ENCODE peak calls at places on chromosomes 12 and 14, in six cellular contexts. F is NCI-H1092, B is NCI-H774, Q is NT2/D1, R is memory B cell, I is natural killer cell. Z is an unnamed sample.

GRCh38 chr12:111773801-111774551 is 7.2 kb downstream of the ALDH2 start:
- DNase-seq in F (no peak), B (peak; percentile 21), Q (no peak), R (peak; percentile 18), I (no peak), Z (no peak)

GRCh38 chr14:81464253-81465001 is 64.3 kb upstream of the STON2 start:
- DNase-seq in F (peak; percentile 19), B (no peak), Q (peak; percentile 43), R (peak; percentile 71), I (no peak), Z (no peak)

GRCh38 chr12:6532051-6532926 is 2.0 kb upstream of the GAPDH start:
- DNase-seq in F (peak; percentile 43), B (peak; percentile 32), Q (peak; percentile 88), R (peak; percentile 26), I (peak; percentile 53), Z (no peak)

GRCh38 chr14:103050935-103051334 is 6.4 kb downstream of the CDC42BPB start:
- DNase-seq in F (no peak), B (no peak), Q (no peak), R (no peak), I (no peak), Z (no peak)

GRCh38 chr14:44657688-44658388 is 150.8 kb upstream of the FSCB start:
- DNase-seq in F (peak; percentile 66), B (peak; percentile 72), Q (peak; percentile 22), R (no peak), I (no peak), Z (no peak)

GRCh38 chr12:46472893-46473633 is 100.5 kb upstream of the SLC38A2 start:
- DNase-seq in F (peak; percentile 42), B (no peak), Q (no peak), R (no peak), I (no peak), Z (no peak)

GRCh38 chr12:71686658-71687025 is 760 bp downstream of the TMEM19 start:
- DNase-seq in F (no peak), B (no peak), Q (no peak), R (no peak), I (no peak), Z (no peak)

GRCh38 chr14:69755784-69756183 is 11.2 kb upstream of the SRSF5 start:
- DNase-seq in F (no peak), B (no peak), Q (no peak), R (no peak), I (no peak), Z (no peak)

GRCh38 chr12:118432812-118433540 is 56.6 kb downstream of the SUDS3 start:
- DNase-seq in F (no peak), B (no peak), Q (no peak), R (no peak), I (no peak), Z (no peak)

GRCh38 chr12:8594072-8594471 is 18.6 kb downstream of the AICDA start:
- DNase-seq in F (no peak), B (no peak), Q (no peak), R (no peak), I (no peak), Z (no peak)

GRCh38 chr12:41521872-41522379 is 333.8 kb downstream of the PDZRN4 start:
- DNase-seq in F (no peak), B (no peak), Q (no peak), R (no peak), I (no peak), Z (no peak)

GRCh38 chr14:37466623-37467088 is 128.4 kb downstream of the FOXA1 start:
- DNase-seq in F (no peak), B (no peak), Q (no peak), R (no peak), I (no peak), Z (no peak)

GRCh38 chr14:103875010-103875409 is 27.6 kb upstream of the PPP1R13B start:
- DNase-seq in F (no peak), B (no peak), Q (no peak), R (no peak), I (no peak), Z (no peak)

GRCh38 chr12:112537710-112538396 is 119.1 kb downstream of the PTPN11 start:
- DNase-seq in F (no peak), B (no peak), Q (peak; percentile 76), R (no peak), I (no peak), Z (no peak)

GRCh38 chr12:1546931-1547640 is 47.3 kb downstream of the FBXL14 start:
- DNase-seq in F (no peak), B (no peak), Q (no peak), R (no peak), I (no peak), Z (no peak)

GRCh38 chr14:100199240-100199860 is 39.6 kb upstream of the YY1 start:
- DNase-seq in F (no peak), B (no peak), Q (no peak), R (no peak), I (no peak), Z (no peak)

GRCh38 chr12:76422154-76422877 is 74.1 kb upstream of the BBS10 start:
- DNase-seq in F (no peak), B (no peak), Q (no peak), R (no peak), I (no peak), Z (no peak)

GRCh38 chr12:100959481-100959880 is 164.9 kb downstream of the ANO4 start:
- DNase-seq in F (no peak), B (no peak), Q (no peak), R (no peak), I (no peak), Z (no peak)

GRCh38 chr12:21438643-21439042 is 1.2 kb downstream of the PYROXD1 start:
- DNase-seq in F (no peak), B (no peak), Q (no peak), R (no peak), I (no peak), Z (no peak)

Z was measured in type B pancreatic cell.